ENCODE peak calls at places on chromosomes 11 and 22, in ten cellular contexts. One of them, this sample, is unnamed. For H3K27me3, the result is how much of the 10 kb centered on the place peaks cover.

GRCh38 chr11:113131036-113131775 is 170.0 kb downstream of the NCAM1 start:
- DNase-seq in suprapubic skin: no peak
- DNase-seq in BE2C: peak
- DNase-seq in heart right ventricle: no peak
- DNase-seq in ovary: no peak
- DNase-seq in transverse colon: no peak
- DNase-seq in HL-60: no peak
- DNase-seq in CD4-positive, alpha-beta T cell: no peak
- DNase-seq in astrocyte: no peak
- DNase-seq in heart left ventricle: no peak
- DNase-seq in this sample: no peak

GRCh38 chr11:27462543-27462942 is 10.0 kb downstream of the LGR4 start:
- DNase-seq in BE2C: no peak
- DNase-seq in HL-60: no peak
- DNase-seq in CD4-positive, alpha-beta T cell: no peak
- DNase-seq in ovary: no peak
- DNase-seq in astrocyte: peak
- DNase-seq in suprapubic skin: no peak
- DNase-seq in heart left ventricle: no peak
- DNase-seq in transverse colon: no peak
- DNase-seq in heart right ventricle: no peak
- DNase-seq in this sample: no peak

GRCh38 chr11:19253149-19253540 is 12.4 kb upstream of the E2F8 start:
- DNase-seq in HL-60: no peak
- DNase-seq in astrocyte: no peak
- DNase-seq in suprapubic skin: no peak
- DNase-seq in ovary: no peak
- DNase-seq in transverse colon: peak
- DNase-seq in heart right ventricle: no peak
- DNase-seq in heart left ventricle: no peak
- DNase-seq in CD4-positive, alpha-beta T cell: no peak
- DNase-seq in BE2C: no peak
- DNase-seq in this sample: no peak

GRCh38 chr11:71474771-71475483 is 21.9 kb downstream of the NADSYN1 start:
- DNase-seq in transverse colon: no peak
- DNase-seq in HL-60: no peak
- DNase-seq in heart right ventricle: no peak
- DNase-seq in heart left ventricle: no peak
- DNase-seq in CD4-positive, alpha-beta T cell: no peak
- DNase-seq in BE2C: no peak
- DNase-seq in ovary: no peak
- DNase-seq in suprapubic skin: no peak
- DNase-seq in astrocyte: no peak
- DNase-seq in this sample: peak

GRCh38 chr11:94825111-94825880 is 57.1 kb downstream of the AMOTL1 start:
- DNase-seq in HL-60: no peak
- DNase-seq in CD4-positive, alpha-beta T cell: no peak
- DNase-seq in suprapubic skin: no peak
- DNase-seq in BE2C: no peak
- DNase-seq in heart right ventricle: no peak
- DNase-seq in heart left ventricle: no peak
- DNase-seq in transverse colon: no peak
- DNase-seq in ovary: no peak
- DNase-seq in astrocyte: no peak
- DNase-seq in this sample: no peak

GRCh38 chr22:29195118-29195963 is 10.4 kb upstream of the EMID1 start:
- DNase-seq in CD4-positive, alpha-beta T cell: no peak
- DNase-seq in ovary: no peak
- DNase-seq in transverse colon: no peak
- DNase-seq in heart left ventricle: no peak
- DNase-seq in BE2C: peak
- DNase-seq in HL-60: no peak
- DNase-seq in suprapubic skin: no peak
- DNase-seq in astrocyte: no peak
- DNase-seq in heart right ventricle: no peak
- DNase-seq in this sample: no peak

GRCh38 chr11:98155696-98156095 is 865.1 kb upstream of the CNTN5 start:
- DNase-seq in heart left ventricle: no peak
- DNase-seq in suprapubic skin: no peak
- DNase-seq in CD4-positive, alpha-beta T cell: no peak
- DNase-seq in ovary: no peak
- DNase-seq in heart right ventricle: no peak
- DNase-seq in astrocyte: no peak
- DNase-seq in transverse colon: no peak
- DNase-seq in HL-60: no peak
- DNase-seq in BE2C: no peak
- DNase-seq in this sample: no peak

GRCh38 chr22:30266445-30267381 is at the start of gene OSM:
- DNase-seq in suprapubic skin: no peak
- DNase-seq in CD4-positive, alpha-beta T cell: peak
- DNase-seq in ovary: no peak
- DNase-seq in BE2C: no peak
- DNase-seq in astrocyte: no peak
- DNase-seq in HL-60: peak
- DNase-seq in heart left ventricle: peak
- DNase-seq in transverse colon: peak
- DNase-seq in heart right ventricle: peak
- DNase-seq in this sample: peak

GRCh38 chr22:26555478-26555877 is 34.5 kb downstream of the TPST2 start:
- DNase-seq in suprapubic skin: no peak
- DNase-seq in astrocyte: no peak
- DNase-seq in BE2C: no peak
- DNase-seq in heart left ventricle: peak
- DNase-seq in heart right ventricle: peak
- DNase-seq in ovary: no peak
- DNase-seq in CD4-positive, alpha-beta T cell: no peak
- DNase-seq in HL-60: no peak
- DNase-seq in transverse colon: no peak
- DNase-seq in this sample: no peak

GRCh38 chr22:19547620-19548019 is 23.4 kb upstream of the CLDN5 start:
- DNase-seq in BE2C: no peak
- DNase-seq in heart right ventricle: no peak
- DNase-seq in transverse colon: no peak
- DNase-seq in HL-60: no peak
- DNase-seq in astrocyte: no peak
- DNase-seq in heart left ventricle: no peak
- DNase-seq in suprapubic skin: no peak
- DNase-seq in ovary: no peak
- DNase-seq in CD4-positive, alpha-beta T cell: no peak
- DNase-seq in this sample: no peak

GRCh38 chr22:19545935-19546207 is 21.7 kb upstream of the CLDN5 start:
- DNase-seq in suprapubic skin: no peak
- DNase-seq in ovary: no peak
- DNase-seq in transverse colon: no peak
- DNase-seq in heart left ventricle: no peak
- DNase-seq in CD4-positive, alpha-beta T cell: no peak
- DNase-seq in astrocyte: no peak
- DNase-seq in HL-60: no peak
- DNase-seq in heart right ventricle: no peak
- DNase-seq in BE2C: no peak
- DNase-seq in this sample: no peak

GRCh38 chr22:19543970-19544708 is 19.9 kb upstream of the CLDN5 start:
- DNase-seq in heart left ventricle: no peak
- DNase-seq in HL-60: no peak
- DNase-seq in heart right ventricle: no peak
- DNase-seq in astrocyte: no peak
- DNase-seq in BE2C: no peak
- DNase-seq in CD4-positive, alpha-beta T cell: no peak
- DNase-seq in transverse colon: peak
- DNase-seq in suprapubic skin: no peak
- DNase-seq in ovary: no peak
- DNase-seq in this sample: no peak

GRCh38 chr22:19548964-19549363 is 24.8 kb upstream of the CLDN5 start:
- DNase-seq in CD4-positive, alpha-beta T cell: no peak
- DNase-seq in ovary: no peak
- DNase-seq in heart right ventricle: no peak
- DNase-seq in astrocyte: no peak
- DNase-seq in suprapubic skin: no peak
- DNase-seq in heart left ventricle: no peak
- DNase-seq in BE2C: no peak
- DNase-seq in HL-60: no peak
- DNase-seq in transverse colon: no peak
- DNase-seq in this sample: no peak

DNA sequence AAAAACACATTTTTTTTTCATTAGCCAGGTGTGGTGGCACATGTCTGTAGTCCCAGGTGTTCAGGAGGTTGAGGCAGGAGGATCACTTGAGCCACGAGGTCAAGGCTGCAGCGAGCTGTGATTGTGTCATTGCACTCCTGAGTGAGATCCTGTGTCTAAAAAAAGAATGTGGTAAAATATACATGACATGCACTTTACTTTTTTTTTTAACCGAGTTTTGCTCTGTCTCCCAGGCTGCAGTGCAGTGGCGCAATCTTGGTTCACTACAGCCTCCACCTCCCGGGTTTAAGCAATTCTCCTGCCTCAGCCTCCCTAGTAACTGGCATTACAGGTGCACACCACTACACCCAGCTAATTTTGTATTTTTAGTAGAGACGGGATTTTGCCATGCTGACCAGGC is 22.5 kb upstream of the CLDN5 start:
- DNase-seq in HL-60: peak
- DNase-seq in CD4-positive, alpha-beta T cell: no peak
- DNase-seq in astrocyte: no peak
- DNase-seq in heart right ventricle: no peak
- DNase-seq in ovary: no peak
- DNase-seq in suprapubic skin: no peak
- DNase-seq in BE2C: no peak
- DNase-seq in transverse colon: no peak
- DNase-seq in heart left ventricle: no peak
- DNase-seq in this sample: no peak
- H3K27me3 ChIP-seq in HL-60: under half
- H3K27me3 ChIP-seq in CD4-positive, alpha-beta T cell: under half
- H3K27me3 ChIP-seq in astrocyte: under half
- H3K27me3 ChIP-seq in heart right ventricle: under half
- H3K27me3 ChIP-seq in ovary: under half
- H3K27me3 ChIP-seq in suprapubic skin: under half
- H3K27me3 ChIP-seq in BE2C: under half
- H3K27me3 ChIP-seq in transverse colon: under half
- H3K27me3 ChIP-seq in heart left ventricle: under half
- H3K27me3 ChIP-seq in this sample: under half

GRCh38 chr11:22923561-22923960 is 63.3 kb upstream of the CCDC179 start:
- DNase-seq in CD4-positive, alpha-beta T cell: no peak
- DNase-seq in astrocyte: no peak
- DNase-seq in suprapubic skin: no peak
- DNase-seq in BE2C: no peak
- DNase-seq in HL-60: no peak
- DNase-seq in transverse colon: no peak
- DNase-seq in heart right ventricle: no peak
- DNase-seq in ovary: no peak
- DNase-seq in heart left ventricle: no peak
- DNase-seq in this sample: no peak

GRCh38 chr11:22922672-22923071 is 62.4 kb upstream of the CCDC179 start:
- DNase-seq in BE2C: no peak
- DNase-seq in transverse colon: no peak
- DNase-seq in heart right ventricle: no peak
- DNase-seq in suprapubic skin: no peak
- DNase-seq in HL-60: no peak
- DNase-seq in astrocyte: no peak
- DNase-seq in ovary: no peak
- DNase-seq in heart left ventricle: no peak
- DNase-seq in CD4-positive, alpha-beta T cell: no peak
- DNase-seq in this sample: no peak

GRCh38 chr11:22926341-22926740 is 66.1 kb upstream of the CCDC179 start:
- DNase-seq in CD4-positive, alpha-beta T cell: no peak
- DNase-seq in transverse colon: no peak
- DNase-seq in suprapubic skin: no peak
- DNase-seq in astrocyte: no peak
- DNase-seq in heart left ventricle: no peak
- DNase-seq in ovary: no peak
- DNase-seq in BE2C: no peak
- DNase-seq in heart right ventricle: no peak
- DNase-seq in HL-60: no peak
- DNase-seq in this sample: no peak

GRCh38 chr11:22920939-22921565 is 60.8 kb upstream of the CCDC179 start:
- DNase-seq in heart right ventricle: no peak
- DNase-seq in CD4-positive, alpha-beta T cell: no peak
- DNase-seq in transverse colon: peak
- DNase-seq in heart left ventricle: no peak
- DNase-seq in BE2C: peak
- DNase-seq in HL-60: no peak
- DNase-seq in astrocyte: peak
- DNase-seq in ovary: no peak
- DNase-seq in suprapubic skin: no peak
- DNase-seq in this sample: no peak
- TF ChIP-seq CTCF in heart right ventricle: peak
- TF ChIP-seq CTCF in CD4-positive, alpha-beta T cell: no peak
- TF ChIP-seq CTCF in transverse colon: peak
- TF ChIP-seq CTCF in heart left ventricle: peak
- TF ChIP-seq CTCF in BE2C: peak
- TF ChIP-seq CTCF in HL-60: peak
- TF ChIP-seq CTCF in astrocyte: peak
- TF ChIP-seq CTCF in ovary: no peak
- TF ChIP-seq CTCF in suprapubic skin: peak
- TF ChIP-seq CTCF in this sample: no peak

DNA sequence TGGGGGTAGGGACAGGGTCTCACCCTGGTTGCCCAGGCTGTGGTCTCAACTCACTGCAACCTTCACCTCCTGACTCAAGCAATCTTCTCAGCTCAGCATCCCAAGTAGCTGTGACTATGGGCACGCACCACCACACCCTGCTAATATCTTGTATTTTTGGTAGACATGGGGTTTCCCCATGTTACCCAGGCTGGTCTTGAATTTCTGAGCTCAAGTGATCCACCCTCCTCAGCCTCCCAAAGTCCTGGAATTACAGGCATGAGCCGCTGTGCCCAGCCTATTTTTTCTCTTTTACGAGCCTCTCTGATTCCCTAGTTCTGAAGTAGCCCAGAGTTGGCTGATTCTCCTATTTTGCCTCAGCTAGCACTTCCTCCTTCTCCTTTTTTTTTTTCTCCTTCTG is 83.6 kb downstream of the ZNF280B start:
- DNase-seq in ovary: no peak
- DNase-seq in CD4-positive, alpha-beta T cell: no peak
- DNase-seq in suprapubic skin: no peak
- DNase-seq in heart right ventricle: no peak
- DNase-seq in transverse colon: no peak
- DNase-seq in astrocyte: no peak
- DNase-seq in BE2C: no peak
- DNase-seq in HL-60: no peak
- DNase-seq in heart left ventricle: no peak
- DNase-seq in this sample: no peak
- H3K27me3 ChIP-seq in ovary: under half
- H3K27me3 ChIP-seq in CD4-positive, alpha-beta T cell: under half
- H3K27me3 ChIP-seq in suprapubic skin: under half
- H3K27me3 ChIP-seq in heart right ventricle: under half
- H3K27me3 ChIP-seq in transverse colon: under half
- H3K27me3 ChIP-seq in astrocyte: under half
- H3K27me3 ChIP-seq in BE2C: under half
- H3K27me3 ChIP-seq in HL-60: under half
- H3K27me3 ChIP-seq in heart left ventricle: under half
- H3K27me3 ChIP-seq in this sample: under half

DNA sequence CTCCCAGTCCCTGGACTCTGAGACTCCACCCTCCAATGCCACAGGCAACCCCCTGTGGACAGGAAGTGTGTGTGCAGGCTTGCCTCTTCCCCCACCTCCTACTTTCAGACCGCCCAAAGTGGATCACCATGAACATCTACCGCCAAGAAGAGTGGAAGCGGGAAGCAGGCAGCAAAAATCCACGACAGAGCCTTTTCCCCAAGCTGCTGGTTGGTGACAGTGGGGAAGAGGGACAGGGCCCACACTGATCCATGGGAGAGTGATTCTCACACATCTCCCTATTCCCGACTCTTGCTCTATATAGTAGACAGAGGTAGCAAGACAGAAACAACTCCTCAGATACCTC is 53.4 kb upstream of the SPATA19 start:
- DNase-seq in heart left ventricle: peak
- DNase-seq in BE2C: peak
- DNase-seq in suprapubic skin: peak
- DNase-seq in heart right ventricle: no peak
- DNase-seq in astrocyte: no peak
- DNase-seq in CD4-positive, alpha-beta T cell: no peak
- DNase-seq in transverse colon: no peak
- DNase-seq in ovary: no peak
- DNase-seq in HL-60: no peak
- DNase-seq in this sample: no peak
- TF ChIP-seq CTCF in heart left ventricle: no peak
- TF ChIP-seq CTCF in BE2C: no peak
- TF ChIP-seq CTCF in suprapubic skin: no peak
- TF ChIP-seq CTCF in heart right ventricle: no peak
- TF ChIP-seq CTCF in astrocyte: no peak
- TF ChIP-seq CTCF in CD4-positive, alpha-beta T cell: no peak
- TF ChIP-seq CTCF in transverse colon: no peak
- TF ChIP-seq CTCF in ovary: no peak
- TF ChIP-seq CTCF in HL-60: no peak
- TF ChIP-seq CTCF in this sample: no peak

This sample was measured in spleen.